ENCODE peak calls at places on chromosome 3, in seven cellular contexts. I is hippocampal formation, X is HS-5, S is epithelial cell of esophagus, Z is NCI-H187 treated with DMSO at 0.1 percent for 48 hours, E is LoVo, A is RKO. D is an unnamed sample.
A peak's percentile ranks its signal among the peaks of the same experiment; 100 is the strongest.

GRCh38 chr3:151316267-151316991 is at the start of gene GPR87:
- DNase-seq in Z (no peak), A (no peak), S (peak; percentile 97), X (no peak), I (no peak), E (peak; percentile 59), D (no peak)

GRCh38 chr3:85584779-85585356 is 626.1 kb downstream of the CADM2 start:
- DNase-seq in I (no peak), Z (no peak), X (no peak), A (no peak), E (no peak), S (no peak), D (no peak)

GRCh38 chr3:11583638-11584046 is 60.1 kb downstream of the VGLL4 start:
- DNase-seq in I (no peak), A (no peak), E (no peak), S (peak; percentile 65), Z (no peak), X (no peak), D (no peak)

GRCh38 chr3:149512073-149512782 is 37.7 kb downstream of the TM4SF4 start:
- DNase-seq in I (peak; percentile 64), Z (no peak), X (no peak), E (peak; percentile 72), A (peak; percentile 78), S (peak; percentile 70), D (no peak)

GRCh38 chr3:125107861-125108567 is 52.2 kb upstream of the HEG1 start:
- DNase-seq in Z (no peak), I (no peak), X (peak; percentile 65), E (no peak), A (peak; percentile 63), S (peak; percentile 90), D (no peak)

GRCh38 chr3:119322021-119322522 is 27.9 kb downstream of the ARHGAP31 start:
- DNase-seq in I (no peak), E (peak; percentile 32), Z (no peak), X (peak; percentile 25), S (peak; percentile 48), A (peak; percentile 86), D (no peak)

GRCh38 chr3:38602576-38603250 is 46.8 kb downstream of the SCN5A start:
- DNase-seq in I (no peak), E (no peak), A (no peak), X (no peak), S (no peak), Z (no peak), D (no peak)

GRCh38 chr3:183158552-183159006 is 4.0 kb downstream of the LAMP3 start:
- DNase-seq in Z (no peak), I (no peak), E (no peak), A (peak; percentile 60), X (no peak), S (peak; percentile 75), D (no peak)

GRCh38 chr3:10648181-10648580 is 142.8 kb upstream of the ATP2B2 start:
- DNase-seq in A (no peak), E (no peak), X (no peak), Z (no peak), S (peak; percentile 21), I (no peak), D (no peak)

GRCh38 chr3:9302425-9303181 is 53.2 kb upstream of the SRGAP3 start:
- DNase-seq in Z (peak; percentile 9), A (peak; percentile 73), S (peak; percentile 94), I (peak; percentile 82), E (peak; percentile 82), X (no peak), D (peak; percentile 92)

GRCh38 chr3:186452517-186452916 is 90.5 kb upstream of the DGKG start:
- DNase-seq in E (peak; percentile 89), Z (no peak), I (no peak), X (peak; percentile 64), A (peak; percentile 23), S (peak; percentile 59), D (no peak)

GRCh38 chr3:63872135-63872924 is 8.7 kb downstream of the ATXN7 start:
- DNase-seq in I (no peak), E (peak; percentile 22), S (peak; percentile 92), Z (no peak), X (peak; percentile 75), A (peak; percentile 62), D (no peak)

GRCh38 chr3:105137911-105138310 is 228.8 kb upstream of the ALCAM start:
- DNase-seq in X (no peak), Z (no peak), A (no peak), I (peak; percentile 4), S (no peak), E (no peak), D (no peak)

GRCh38 chr3:38610436-38610835 is 39.1 kb downstream of the SCN5A start:
- DNase-seq in Z (no peak), S (no peak), I (no peak), X (no peak), E (no peak), A (no peak), D (no peak)

GRCh38 chr3:27575509-27575908 is 91.3 kb upstream of the SLC4A7 start:
- DNase-seq in A (no peak), X (no peak), I (peak; percentile 14), S (no peak), E (no peak), Z (no peak), D (no peak)

GRCh38 chr3:138938056-138938876 is 8.7 kb downstream of the FOXL2 start:
- DNase-seq in S (no peak), I (no peak), A (no peak), X (no peak), Z (no peak), E (no peak), D (no peak)

GRCh38 chr3:112778298-112779008 is 68.2 kb downstream of the CD200R1L start:
- DNase-seq in S (peak; percentile 87), I (no peak), A (peak; percentile 32), Z (no peak), X (peak; percentile 90), E (no peak), D (no peak)

GRCh38 chr3:39378092-39378491 is 5.1 kb upstream of the SLC25A38 start:
- DNase-seq in X (no peak), E (peak; percentile 59), Z (no peak), S (peak; percentile 77), A (peak; percentile 30), I (no peak), D (no peak)

GRCh38 chr3:20280257-20280656 is 94.3 kb upstream of the SGO1 start:
- DNase-seq in S (no peak), E (no peak), X (no peak), A (no peak), I (no peak), Z (no peak), D (no peak)

GRCh38 chr3:53161345-53161819 is 373 bp downstream of the PRKCD start:
- DNase-seq in I (no peak), E (no peak), A (peak; percentile 20), S (no peak), Z (no peak), X (no peak), D (no peak)

GRCh38 chr3:127820221-127820870 is 2.0 kb downstream of the MGLL start:
- DNase-seq in S (peak; percentile 65), I (no peak), E (no peak), X (no peak), Z (no peak), A (no peak), D (peak; percentile 88)

GRCh38 chr3:42544492-42545283 is 37.1 kb downstream of the SEC22C start:
- DNase-seq in A (no peak), Z (no peak), E (no peak), X (no peak), I (no peak), S (no peak), D (peak; percentile 73)

GRCh38 chr3:21216598-21216997 is 534.4 kb downstream of the ZNF385D start:
- DNase-seq in Z (no peak), X (no peak), I (no peak), E (no peak), S (peak; percentile 40), A (peak; percentile 8), D (no peak)

GRCh38 chr3:135973846-135974245 is 8.3 kb downstream of the PPP2R3A start:
- DNase-seq in Z (no peak), X (no peak), S (no peak), E (no peak), I (no peak), A (no peak), D (no peak)

GRCh38 chr3:23390446-23390845 is 187.3 kb downstream of the UBE2E2 start:
- DNase-seq in Z (no peak), S (no peak), A (no peak), X (no peak), I (no peak), E (no peak), D (no peak)

GRCh38 chr3:151445283-151446001 is 15.4 kb downstream of the IGSF10 start:
- DNase-seq in Z (no peak), A (peak; percentile 26), I (no peak), S (peak; percentile 72), X (peak; percentile 84), E (no peak), D (no peak)

GRCh38 chr3:125120370-125121122 is 64.7 kb upstream of the HEG1 start:
- DNase-seq in A (no peak), S (no peak), I (peak; percentile 60), X (no peak), Z (no peak), E (no peak), D (no peak)

GRCh38 chr3:101842245-101842934 is 6.9 kb upstream of the NFKBIZ start:
- DNase-seq in Z (no peak), S (no peak), A (no peak), E (no peak), X (peak; percentile 65), I (no peak), D (no peak)

GRCh38 chr3:166637984-166638530 is 742.0 kb downstream of the ZBBX start:
- DNase-seq in S (no peak), I (no peak), E (no peak), X (no peak), Z (no peak), A (no peak), D (no peak)

GRCh38 chr3:188801393-188801792 is 370.4 kb upstream of the TPRG1 start:
- DNase-seq in E (no peak), A (no peak), I (no peak), X (no peak), Z (no peak), S (no peak), D (no peak)

GRCh38 chr3:129927072-129927471 is 33.6 kb upstream of the TMCC1 start:
- DNase-seq in A (no peak), I (no peak), Z (no peak), X (no peak), E (no peak), S (no peak), D (no peak)

GRCh38 chr3:189272500-189273119 is 100.8 kb downstream of the TPRG1 start:
- DNase-seq in E (no peak), I (no peak), Z (no peak), X (no peak), A (no peak), S (no peak), D (no peak)

GRCh38 chr3:136187868-136188267 is 8.3 kb downstream of the MSL2 start:
- DNase-seq in E (no peak), I (no peak), S (no peak), A (no peak), Z (no peak), X (no peak), D (no peak)

GRCh38 chr3:39383913-39384664 is 919 bp downstream of the SLC25A38 start:
- DNase-seq in E (peak; percentile 95), A (peak; percentile 94), S (peak; percentile 96), Z (no peak), I (no peak), X (peak; percentile 60), D (peak; percentile 98)

GRCh38 chr3:56975562-56975961 is 84.9 kb upstream of the SPATA12 start:
- DNase-seq in A (no peak), I (no peak), X (no peak), S (no peak), Z (no peak), E (no peak), D (no peak)